ENCODE peak calls at places on chromosomes 12 and 14, in ten cellular contexts. E is sigmoid colon; J is NCI-H146; O is stimulated activated CD4-positive, alpha-beta T cell treated with anti-CD3 and anti-CD28 coated beads, Interleukin-4, amount 100 ng/mL, for 48 hours; B is naive thymus-derived CD8-positive, alpha-beta T cell; F is AG20443; V is NCI-H1105; W is OCI-M1; A is effector memory CD4-positive, alpha-beta T cell; X is Peyer's patch. U is an unnamed sample.

GRCh38 chr14:21852061-21852664 is 178.5 kb upstream of the OR4E1 start:
- DNase-seq in E (no peak), J (peak; percentile 4), O (peak; percentile 62), B (peak; percentile 74), F (no peak), V (no peak), W (peak; percentile 47), A (peak; percentile 43), X (peak; percentile 77), U (no peak)

GRCh38 chr12:132186208-132186856 is 42.1 kb downstream of the NOC4L start:
- DNase-seq in E (no peak), J (no peak), O (no peak), B (no peak), F (no peak), V (no peak), W (no peak), A (no peak), X (no peak), U (no peak)

GRCh38 chr14:79405511-79405910 is 805.8 kb downstream of the DIO2 start:
- DNase-seq in E (no peak), J (no peak), O (no peak), B (no peak), F (no peak), V (no peak), W (no peak), A (no peak), X (no peak), U (no peak)

GRCh38 chr14:79949906-79950305 is 261.4 kb downstream of the DIO2 start:
- DNase-seq in E (no peak), J (no peak), O (no peak), B (no peak), F (no peak), V (no peak), W (no peak), A (no peak), X (no peak), U (no peak)

GRCh38 chr12:114692558-114693531 is 8.9 kb upstream of the TBX3 start:
- DNase-seq in E (peak; percentile 55), J (no peak), O (no peak), B (no peak), F (peak; percentile 61), V (no peak), W (no peak), A (no peak), X (no peak), U (no peak)

GRCh38 chr14:89667983-89668382 is 250.9 kb upstream of the FOXN3 start:
- DNase-seq in E (no peak), J (no peak), O (no peak), B (no peak), F (no peak), V (no peak), W (no peak), A (no peak), X (no peak), U (no peak)

GRCh38 chr14:94548999-94549985 is 11.9 kb upstream of the SERPINA4 start:
- DNase-seq in E (no peak), J (no peak), O (peak; percentile 43), B (peak; percentile 41), F (peak; percentile 74), V (peak; percentile 56), W (peak; percentile 62), A (peak; percentile 13), X (peak; percentile 73), U (peak; percentile 65)

GRCh38 chr14:68971411-68972035 is 7.6 kb downstream of the ACTN1 start:
- DNase-seq in E (peak; percentile 49), J (no peak), O (no peak), B (no peak), F (no peak), V (no peak), W (no peak), A (no peak), X (no peak), U (no peak)

GRCh38 chr12:74999474-74999873 is 210.2 kb downstream of the KCNC2 start:
- DNase-seq in E (no peak), J (no peak), O (no peak), B (no peak), F (no peak), V (no peak), W (peak; percentile 45), A (no peak), X (no peak), U (no peak)

GRCh38 chr14:101917413-101918124 is 46.8 kb upstream of the DYNC1H1 start:
- DNase-seq in E (no peak), J (no peak), O (no peak), B (no peak), F (no peak), V (no peak), W (no peak), A (no peak), X (no peak), U (no peak)

GRCh38 chr14:77979171-77979570 is 179.3 kb downstream of the ADCK1 start:
- DNase-seq in E (no peak), J (no peak), O (no peak), B (no peak), F (no peak), V (no peak), W (no peak), A (no peak), X (no peak), U (no peak)

GRCh38 chr12:102484017-102484731 is 3.8 kb upstream of the IGF1 start:
- DNase-seq in E (peak; percentile 76), J (peak; percentile 24), O (peak; percentile 42), B (peak; percentile 53), F (peak; percentile 86), V (peak; percentile 9), W (peak; percentile 83), A (peak; percentile 12), X (peak; percentile 79), U (peak; percentile 44)

GRCh38 chr12:26648584-26648983 is 184.4 kb downstream of the ITPR2 start:
- DNase-seq in E (no peak), J (no peak), O (no peak), B (no peak), F (peak; percentile 80), V (no peak), W (no peak), A (no peak), X (no peak), U (no peak)

GRCh38 chr14:104930526-104931322 is 6.0 kb downstream of the PLD4 start:
- DNase-seq in E (peak; percentile 60), J (no peak), O (no peak), B (no peak), F (peak; percentile 22), V (no peak), W (no peak), A (no peak), X (peak; percentile 36), U (no peak)

GRCh38 chr14:103161054-103161397 is 37.8 kb downstream of the TNFAIP2 start:
- DNase-seq in E (no peak), J (no peak), O (no peak), B (no peak), F (peak; percentile 71), V (no peak), W (no peak), A (no peak), X (no peak), U (no peak)

GRCh38 chr14:22517117-22517720 is 71.8 kb downstream of the DAD1 start:
- DNase-seq in E (no peak), J (no peak), O (no peak), B (no peak), F (no peak), V (no peak), W (no peak), A (no peak), X (no peak), U (no peak)

GRCh38 chr14:31692376-31692781 is 131.2 kb downstream of the NUBPL start:
- DNase-seq in E (no peak), J (no peak), O (no peak), B (no peak), F (peak; percentile 18), V (peak; percentile 80), W (no peak), A (no peak), X (no peak), U (no peak)

GRCh38 chr12:52022841-52023181 is 16.1 kb downstream of the TAMALIN start:
- DNase-seq in E (peak; percentile 70), J (peak; percentile 73), O (no peak), B (no peak), F (no peak), V (no peak), W (peak; percentile 37), A (no peak), X (peak; percentile 70), U (peak; percentile 38)

GRCh38 chr14:22737052-22737451 is 29.4 kb upstream of the OXA1L start:
- DNase-seq in E (no peak), J (no peak), O (peak; percentile 42), B (no peak), F (no peak), V (no peak), W (peak; percentile 22), A (no peak), X (no peak), U (no peak)

GRCh38 chr14:105536691-105537579 is 10.6 kb downstream of the TMEM121 start:
- DNase-seq in E (peak; percentile 48), J (peak; percentile 43), O (no peak), B (no peak), F (no peak), V (no peak), W (no peak), A (no peak), X (no peak), U (no peak)

GRCh38 chr14:76872796-76873432 is 46.7 kb downstream of the LRRC74A start:
- DNase-seq in E (peak; percentile 77), J (peak; percentile 6), O (peak; percentile 43), B (peak; percentile 71), F (peak; percentile 83), V (peak; percentile 35), W (peak; percentile 57), A (peak; percentile 57), X (peak; percentile 88), U (peak; percentile 46)

GRCh38 chr12:52740591-52740990 is 36.6 kb downstream of the KRT76 start:
- DNase-seq in E (no peak), J (no peak), O (no peak), B (no peak), F (no peak), V (peak; percentile 33), W (no peak), A (no peak), X (no peak), U (peak; percentile 13)

GRCh38 chr14:67892466-67893120 is 73.0 kb downstream of the RAD51B start:
- DNase-seq in E (no peak), J (peak; percentile 15), O (no peak), B (no peak), F (no peak), V (no peak), W (no peak), A (no peak), X (no peak), U (no peak)

GRCh38 chr12:12723147-12723680 is 6.0 kb downstream of the CDKN1B start:
- DNase-seq in E (no peak), J (no peak), O (no peak), B (peak; percentile 29), F (no peak), V (no peak), W (peak; percentile 71), A (no peak), X (no peak), U (peak; percentile 31)

GRCh38 chr12:45730842-45731336 is 1.4 kb downstream of the ARID2 start:
- DNase-seq in E (no peak), J (no peak), O (no peak), B (peak; percentile 36), F (no peak), V (peak; percentile 68), W (peak; percentile 71), A (peak; percentile 17), X (no peak), U (no peak)

GRCh38 chr12:95642583-95642982 is 91.3 kb upstream of the USP44 start:
- DNase-seq in E (no peak), J (no peak), O (no peak), B (no peak), F (no peak), V (no peak), W (no peak), A (no peak), X (no peak), U (no peak)

GRCh38 chr12:27561535-27562350 is 37.7 kb downstream of the PPFIBP1 start:
- DNase-seq in E (no peak), J (no peak), O (no peak), B (no peak), F (no peak), V (no peak), W (no peak), A (no peak), X (no peak), U (no peak)

GRCh38 chr12:28222081-28222700 is 31.9 kb downstream of the CCDC91 start:
- DNase-seq in E (no peak), J (no peak), O (peak; percentile 49), B (peak; percentile 62), F (no peak), V (no peak), W (peak; percentile 44), A (peak; percentile 13), X (peak; percentile 59), U (no peak)